ENCODE peak calls at places on chromosomes 6 and 20, in four cellular contexts. G is HepG2, V is H1, X is K562. U is an unnamed sample.

GRCh38 chr6:126661646-126662045 is 321.7 kb downstream of the CENPW start:
- DNase-seq in G (no peak), X (no peak), V (no peak), U (peak; percentile 1)

GRCh38 chr20:20010639-20011500 is 6.3 kb upstream of the NAA20 start:
- DNase-seq in X (no peak), V (no peak), G (peak; percentile 91), U (no peak)

GRCh38 chr20:54200487-54201267 is 7.2 kb upstream of the PFDN4 start:
- DNase-seq in V (no peak), G (no peak), X (no peak), U (no peak)

GRCh38 chr6:34053721-34054120 is 92.2 kb downstream of the GRM4 start:
- DNase-seq in G (no peak), V (no peak), X (no peak), U (no peak)

GRCh38 chr6:39926668-39927067 is 7.6 kb downstream of the MOCS1 start:
- DNase-seq in G (no peak), V (no peak), X (no peak), U (no peak)

GRCh38 chr6:150116195-150116800 is 26.5 kb upstream of the PPP1R14C start:
- DNase-seq in G (no peak), V (no peak), X (no peak), U (no peak)

GRCh38 chr6:99187429-99187828 is 162.0 kb downstream of the FAXC start:
- DNase-seq in G (no peak), V (no peak), X (no peak), U (no peak)

GRCh38 chr20:62702886-62703852 is 5.5 kb upstream of the NTSR1 start:
- DNase-seq in V (no peak), X (peak; percentile 37), G (peak; percentile 48), U (peak; percentile 77)

GRCh38 chr6:132715204-132715603 is 1.3 kb upstream of the VNN1 start:
- DNase-seq in X (peak; percentile 45), G (peak; percentile 65), V (peak; percentile 58), U (peak; percentile 57)

GRCh38 chr20:52105045-52105572 is 86.5 kb downstream of the ZFP64 start:
- DNase-seq in X (no peak), V (no peak), G (no peak), U (peak; percentile 55)

GRCh38 chr6:13624871-13625288 is 9.7 kb downstream of the NOL7 start:
- DNase-seq in G (peak; percentile 65), X (peak; percentile 72), V (peak; percentile 33), U (peak; percentile 56)

GRCh38 chr20:45911486-45912343 is at the start of gene PLTP:
- DNase-seq in G (no peak), X (no peak), V (no peak), U (no peak)

GRCh38 chr20:26163890-26164289 is 467.2 kb upstream of the ZNF337 start:
- DNase-seq in X (no peak), G (no peak), V (no peak), U (peak; percentile 5)

GRCh38 chr6:153051801-153052200 is 49.3 kb upstream of the MTRF1L start:
- DNase-seq in X (no peak), G (no peak), V (no peak), U (no peak)

GRCh38 chr6:79538481-79538971 is 1.3 kb upstream of the LCA5 start:
- DNase-seq in G (no peak), X (no peak), V (no peak), U (no peak)

GRCh38 chr20:63215101-63216040 is 560 bp downstream of the YTHDF1 start:
- DNase-seq in V (no peak), X (peak; percentile 78), G (peak; percentile 79), U (peak; percentile 91)

GRCh38 chr20:32828029-32828666 is 8.4 kb downstream of the MAPRE1 start:
- DNase-seq in G (no peak), X (no peak), V (no peak), U (no peak)
- TF ChIP-seq JUN in G (no peak), X (no peak), V (no peak), U (no peak)

GRCh38 chr20:61600061-61600460 is 348.0 kb downstream of the CDH4 start:
- DNase-seq in X (no peak), V (no peak), G (no peak), U (no peak)
- TF ChIP-seq CEBPB in X (no peak), V (no peak), G (no peak), U (no peak)

DNA sequence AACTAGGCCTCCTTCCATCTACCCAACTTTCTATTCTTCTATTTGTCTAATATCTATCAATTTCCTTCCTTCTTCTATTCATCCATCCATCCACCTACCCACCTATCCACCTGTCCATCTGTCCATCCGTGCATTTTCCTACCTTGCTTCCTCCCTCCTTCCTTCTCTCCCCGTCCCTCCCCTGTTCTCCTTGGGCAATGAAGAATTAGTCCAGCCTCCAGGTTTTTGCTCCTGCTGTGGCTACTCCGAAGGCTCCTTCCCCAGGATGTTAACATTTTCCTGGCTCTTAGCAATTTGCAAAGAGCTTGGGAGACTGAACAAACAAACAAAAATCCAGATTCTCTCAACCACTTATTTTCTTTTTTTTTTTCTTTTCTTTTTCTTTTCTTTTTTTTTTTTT is 81.6 kb downstream of the KCNB1 start:
- DNase-seq in X (no peak), G (no peak), V (no peak), U (no peak)
- H3K4me2 ChIP-seq in X (no peak overlapping the region), G (no peak overlapping the region), V (no peak overlapping the region), U (no peak overlapping the region)

DNA sequence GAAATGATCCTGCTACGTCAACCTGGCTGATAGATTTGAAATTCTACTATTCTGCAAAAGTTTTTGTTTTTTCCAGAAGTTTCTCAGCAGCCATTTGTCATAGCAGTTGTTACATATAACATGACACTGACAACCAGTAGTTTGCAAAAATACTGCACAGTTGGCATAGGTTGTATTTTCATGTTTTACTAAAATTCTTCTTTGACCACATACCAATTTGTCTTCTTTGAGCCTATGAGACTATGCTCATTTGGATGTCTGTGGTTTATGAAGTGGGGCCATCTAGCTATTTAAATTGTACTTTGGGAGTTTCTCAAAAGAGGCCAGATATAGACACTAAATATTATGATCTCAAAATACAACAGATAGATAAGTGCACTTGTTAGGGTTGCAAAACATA is 104.9 kb upstream of the PREP start:
- DNase-seq in X (no peak), G (no peak), V (no peak), U (no peak)
- TF ChIP-seq JUN in X (no peak), G (no peak), V (no peak), U (no peak)